ENCODE peak calls at places on chromosome 13, in seven cellular contexts. K is adrenal gland, J is choroid plexus epithelial cell, X is Caco-2, L is chondrocyte, M is RWPE1, S is NB4. Z is an unnamed sample.

GRCh38 chr13:50668882-50669281 is 174.6 kb downstream of the DLEU7 start:
- DNase-seq in X (no peak), K (no peak), J (no peak), S (no peak), M (no peak), L (no peak), Z (no peak)

GRCh38 chr13:78659450-78660110 is 625 bp upstream of the OBI1 start:
- DNase-seq in S (no peak), K (no peak), J (no peak), M (no peak), L (no peak), X (no peak), Z (no peak)

GRCh38 chr13:42041684-42042035 is 6.8 kb upstream of the DGKH start:
- DNase-seq in X (peak; percentile 68), M (peak; percentile 64), L (no peak), K (peak; percentile 66), S (peak; percentile 5), J (peak; percentile 76), Z (peak; percentile 43)

GRCh38 chr13:51465124-51465523 is 12.3 kb upstream of the INTS6 start:
- DNase-seq in J (no peak), S (no peak), X (no peak), M (no peak), L (no peak), K (no peak), Z (no peak)

GRCh38 chr13:102913924-102914628 is 68.2 kb downstream of the ERCC5 start:
- DNase-seq in S (no peak), L (no peak), J (peak; percentile 30), M (peak; percentile 20), K (no peak), X (no peak), Z (no peak)

GRCh38 chr13:101267656-101268055 is 148.7 kb downstream of the NALCN start:
- DNase-seq in M (peak; percentile 26), X (no peak), L (no peak), S (no peak), K (no peak), J (no peak), Z (no peak)

GRCh38 chr13:51638497-51638871 is 54.2 kb downstream of the WDFY2 start:
- DNase-seq in K (no peak), M (peak; percentile 20), X (no peak), L (no peak), J (no peak), S (no peak), Z (no peak)

GRCh38 chr13:43963726-43964125 is 84.0 kb downstream of the LACC1 start:
- DNase-seq in J (peak; percentile 15), S (peak; percentile 4), X (no peak), L (no peak), K (no peak), M (no peak), Z (peak; percentile 72)

GRCh38 chr13:98265669-98266551 is 88.8 kb upstream of the RNF113B start:
- DNase-seq in J (no peak), K (peak; percentile 81), M (no peak), S (no peak), X (peak; percentile 77), L (no peak), Z (no peak)

GRCh38 chr13:63208811-63209210 is 1793.2 kb upstream of the PCDH20 start:
- DNase-seq in X (no peak), J (peak; percentile 16), M (no peak), S (no peak), K (no peak), L (no peak), Z (no peak)

GRCh38 chr13:77084755-77085154 is 57.8 kb upstream of the FBXL3 start:
- DNase-seq in L (no peak), S (no peak), X (no peak), K (no peak), M (no peak), J (no peak), Z (no peak)

GRCh38 chr13:50539791-50540530 is 303.5 kb downstream of the DLEU7 start:
- DNase-seq in K (no peak), J (peak; percentile 35), M (no peak), X (no peak), L (no peak), S (no peak), Z (no peak)

GRCh38 chr13:42384265-42384664 is 112.3 kb downstream of the AKAP11 start:
- DNase-seq in K (no peak), X (no peak), L (no peak), J (peak; percentile 43), M (peak; percentile 13), S (no peak), Z (no peak)

DNA sequence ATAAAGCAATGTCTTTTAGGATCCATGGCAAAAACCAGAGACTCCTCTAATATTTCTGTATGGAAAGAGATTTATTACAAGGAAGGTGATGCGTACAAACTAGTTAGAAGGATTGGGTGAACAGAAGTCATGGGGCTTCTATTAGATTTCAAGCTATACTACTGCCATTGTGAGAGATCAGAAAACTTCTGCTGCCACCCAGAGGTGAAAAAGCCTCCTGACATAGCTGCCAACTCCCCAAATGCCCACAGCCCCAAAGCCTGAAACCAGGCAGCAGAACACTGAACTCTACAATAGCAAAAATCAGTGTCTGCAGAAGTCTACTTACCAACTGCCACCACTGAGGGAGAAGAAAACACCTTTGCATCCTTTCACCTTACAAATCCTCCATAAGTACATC is 379.0 kb upstream of the MIR17HG start:
- DNase-seq in L (no peak), X (no peak), M (peak; percentile 16), K (no peak), S (peak; percentile 31), J (peak; percentile 30), Z (no peak)
- TF ChIP-seq CTCF in L (peak; percentile 77), X (peak; percentile 44), M (peak; percentile 39), K (no peak), S (peak; percentile 53), J (peak; percentile 49), Z (no peak)

DNA sequence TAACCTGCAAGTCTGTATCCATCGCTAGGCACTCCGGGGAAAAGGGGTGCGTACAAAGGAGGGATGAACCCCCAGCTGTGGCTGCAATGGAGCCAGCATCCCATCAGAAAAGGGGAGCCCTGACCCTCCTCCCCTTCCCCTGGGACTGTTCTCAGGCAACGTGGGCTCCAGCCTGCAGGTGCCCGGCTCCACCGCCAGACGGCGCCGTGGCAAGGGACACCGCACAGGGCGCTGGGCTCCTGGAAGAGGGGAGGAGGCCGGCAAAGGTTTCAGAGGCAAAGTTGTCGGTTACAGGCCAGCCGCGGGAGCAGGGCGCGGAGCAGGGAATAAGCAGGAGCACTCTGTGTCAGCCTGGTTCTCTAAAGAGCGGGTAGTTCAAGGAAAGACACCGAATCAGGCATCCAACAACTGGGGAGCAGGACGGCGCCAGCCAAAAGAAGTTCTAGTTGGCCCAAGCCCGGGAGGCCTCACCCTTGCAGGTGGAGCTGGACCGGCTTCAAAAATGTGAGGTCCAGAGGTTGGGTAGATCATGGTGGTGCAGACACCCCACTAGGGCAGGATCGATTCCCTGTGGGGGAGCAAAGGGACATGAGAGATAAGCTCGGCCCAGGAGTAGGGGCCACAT is 53.0 kb upstream of the ATP12A start:
- DNase-seq in M (peak; percentile 37), J (no peak), K (no peak), L (no peak), X (no peak), S (no peak), Z (no peak)
- TF ChIP-seq CTCF in M (peak; percentile 42), J (peak; percentile 75), K (no peak), L (peak; percentile 74), X (peak; percentile 36), S (no peak), Z (no peak)

GRCh38 chr13:109606404-109607028 is 179.9 kb downstream of the IRS2 start:
- DNase-seq in S (no peak), L (no peak), X (no peak), J (peak; percentile 32), K (no peak), M (no peak), Z (no peak)

GRCh38 chr13:109608032-109608431 is 178.4 kb downstream of the IRS2 start:
- DNase-seq in K (no peak), M (no peak), J (no peak), L (no peak), S (no peak), X (no peak), Z (no peak)

GRCh38 chr13:109611912-109612691 is 174.3 kb downstream of the IRS2 start:
- DNase-seq in J (no peak), X (no peak), S (no peak), M (no peak), K (no peak), L (no peak), Z (no peak)

GRCh38 chr13:109608503-109608902 is 177.9 kb downstream of the IRS2 start:
- DNase-seq in J (no peak), S (no peak), K (no peak), L (no peak), X (no peak), M (no peak), Z (no peak)

GRCh38 chr13:109610517-109610916 is 175.9 kb downstream of the IRS2 start:
- DNase-seq in S (peak; percentile 67), J (peak; percentile 26), L (no peak), K (peak; percentile 16), X (peak; percentile 47), M (no peak), Z (peak; percentile 12)
- TF ChIP-seq CTCF in S (peak; percentile 49), J (peak; percentile 52), L (peak; percentile 38), K (no peak), X (peak; percentile 20), M (no peak), Z (no peak)

GRCh38 chr13:46154136-46154854 is 27.7 kb downstream of the LCP1 start:
- DNase-seq in M (no peak), K (no peak), S (no peak), L (no peak), J (no peak), X (no peak), Z (no peak)

GRCh38 chr13:46158222-46158621 is 23.8 kb downstream of the LCP1 start:
- DNase-seq in L (no peak), X (no peak), M (no peak), J (no peak), S (no peak), K (no peak), Z (no peak)

GRCh38 chr13:46160474-46161066 is 21.4 kb downstream of the LCP1 start:
- DNase-seq in S (peak; percentile 88), K (no peak), L (no peak), J (peak; percentile 79), M (peak; percentile 50), X (no peak), Z (no peak)

GRCh38 chr13:46160065-46160464 is 21.9 kb downstream of the LCP1 start:
- DNase-seq in J (no peak), S (no peak), K (no peak), L (no peak), X (no peak), M (no peak), Z (no peak)

DNA sequence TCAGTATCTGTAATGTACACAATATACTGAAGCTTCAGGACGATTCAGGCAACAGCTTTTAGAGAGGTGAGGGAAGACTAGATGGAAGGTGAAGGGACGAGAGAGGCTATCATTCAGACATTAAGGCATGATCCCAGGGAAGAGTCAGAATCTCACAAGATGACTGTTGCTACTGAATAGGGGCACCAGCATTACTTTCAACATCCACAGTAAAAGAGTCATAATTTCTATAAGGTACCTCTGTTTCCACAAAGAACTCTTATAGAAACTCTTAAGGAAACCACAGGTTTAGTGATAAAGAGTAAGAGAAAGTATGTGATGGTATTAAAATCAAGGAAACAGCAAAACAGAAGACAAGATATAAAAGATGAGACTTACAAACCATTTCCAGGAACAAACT is 23.0 kb downstream of the LCP1 start:
- DNase-seq in M (no peak), X (no peak), J (no peak), L (no peak), S (no peak), K (no peak), Z (no peak)
- TF ChIP-seq CTCF in M (no peak), X (no peak), J (no peak), L (no peak), S (no peak), K (no peak), Z (no peak)